ENCODE peak calls at places on chromosomes 2 and 18, in four cellular contexts. G is HCT116, U is GM12878, J is gastrocnemius medialis. I is an unnamed sample.
A peak's percentile ranks its signal among the peaks of the same experiment; 100 is the strongest.

GRCh38 chr2:108257757-108258331 is 18.1 kb downstream of the SULT1C3 start:
- DNase-seq in G (no peak), U (no peak), J (no peak), I (no peak)

GRCh38 chr2:127605691-127606277 is 40.2 kb upstream of the GPR17 start:
- DNase-seq in G (no peak), U (no peak), J (no peak), I (no peak)

GRCh38 chr2:119638891-119639539 is 40.0 kb upstream of the TMEM177 start:
- DNase-seq in G (no peak), U (no peak), J (no peak), I (no peak)

GRCh38 chr18:21242141-21243040 is at the start of gene GREB1L:
- DNase-seq in G (peak; percentile 27), U (no peak), J (peak; percentile 45), I (peak; percentile 74)

GRCh38 chr18:13301691-13302469 is 83.3 kb downstream of the LDLRAD4 start:
- DNase-seq in G (no peak), U (no peak), J (no peak), I (no peak)

GRCh38 chr2:157825885-157826284 is 50.2 kb downstream of the ACVR1 start:
- DNase-seq in G (no peak), U (no peak), J (peak; percentile 70), I (no peak)

GRCh38 chr2:181105562-181105961 is 125.2 kb downstream of the UBE2E3 start:
- DNase-seq in G (no peak), U (no peak), J (no peak), I (no peak)

GRCh38 chr18:70671889-70672551 is 383.2 kb downstream of the SOCS6 start:
- DNase-seq in G (no peak), U (no peak), J (no peak), I (no peak)

GRCh38 chr2:150351922-150352321 is 135.5 kb downstream of the RND3 start:
- DNase-seq in G (no peak), U (no peak), J (no peak), I (no peak)

GRCh38 chr2:176129013-176129796 is at the start of gene HOXD8:
- DNase-seq in G (peak; percentile 59), U (no peak), J (peak; percentile 61), I (no peak)

GRCh38 chr18:58779514-58779913 is 85.2 kb upstream of the ZNF532 start:
- DNase-seq in G (no peak), U (no peak), J (no peak), I (no peak)

GRCh38 chr18:23890589-23890988 is 124.0 kb upstream of the TTC39C start:
- DNase-seq in G (no peak), U (no peak), J (no peak), I (no peak)

GRCh38 chr2:55165567-55165966 is 66.5 kb downstream of the CLHC1 start:
- DNase-seq in G (no peak), U (no peak), J (no peak), I (no peak)

GRCh38 chr2:159262226-159262625 is 24.3 kb downstream of the WDSUB1 start:
- DNase-seq in G (no peak), U (no peak), J (no peak), I (no peak)

DNA sequence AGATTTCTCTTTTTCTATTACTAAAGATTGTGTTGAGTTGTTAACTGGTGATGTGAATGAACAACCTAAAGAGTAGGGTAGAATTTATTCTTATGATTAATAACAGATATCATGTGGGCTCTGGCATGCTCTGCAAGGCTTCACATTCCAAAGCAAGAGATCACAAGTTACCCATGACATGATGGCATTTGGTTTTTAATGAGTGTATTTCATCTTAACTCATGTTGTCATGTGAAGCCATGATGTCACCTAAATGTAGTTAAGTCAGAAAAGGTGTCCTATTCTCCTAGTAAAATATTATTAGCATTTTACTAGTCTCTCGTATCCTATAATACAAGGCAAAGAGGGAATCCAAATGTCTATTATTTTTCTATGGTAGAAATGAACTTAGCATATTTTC is 678.0 kb downstream of the ARHGAP15 start:
- DNase-seq in G (no peak), U (no peak), J (no peak), I (no peak)
- TF ChIP-seq CTCF in G (no peak), U (no peak), J (no peak), I (no peak)

DNA sequence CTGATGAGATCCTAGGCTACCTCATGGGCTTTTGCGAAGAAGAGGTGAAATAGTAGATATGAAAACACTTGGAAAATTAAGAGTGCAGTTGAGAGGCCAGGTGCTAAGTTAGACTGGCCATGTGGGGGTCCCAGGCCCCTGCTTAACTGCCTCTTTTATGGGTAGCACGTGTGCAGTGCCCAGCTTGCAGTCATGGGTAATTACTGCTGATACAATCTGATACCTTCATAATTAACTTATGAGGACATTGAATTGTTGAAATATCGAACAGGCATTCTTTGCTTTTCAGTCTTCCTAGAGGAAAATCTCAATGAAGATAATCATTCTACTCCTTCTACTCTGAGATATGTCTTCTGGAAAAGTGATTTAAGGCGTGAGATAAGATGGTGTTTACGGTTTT is 11.6 kb downstream of the TRAF3IP1 start:
- DNase-seq in G (no peak), U (no peak), J (no peak), I (no peak)
- TF ChIP-seq POLR2A in G (no peak), U (no peak), J (no peak), I (no peak)

DNA sequence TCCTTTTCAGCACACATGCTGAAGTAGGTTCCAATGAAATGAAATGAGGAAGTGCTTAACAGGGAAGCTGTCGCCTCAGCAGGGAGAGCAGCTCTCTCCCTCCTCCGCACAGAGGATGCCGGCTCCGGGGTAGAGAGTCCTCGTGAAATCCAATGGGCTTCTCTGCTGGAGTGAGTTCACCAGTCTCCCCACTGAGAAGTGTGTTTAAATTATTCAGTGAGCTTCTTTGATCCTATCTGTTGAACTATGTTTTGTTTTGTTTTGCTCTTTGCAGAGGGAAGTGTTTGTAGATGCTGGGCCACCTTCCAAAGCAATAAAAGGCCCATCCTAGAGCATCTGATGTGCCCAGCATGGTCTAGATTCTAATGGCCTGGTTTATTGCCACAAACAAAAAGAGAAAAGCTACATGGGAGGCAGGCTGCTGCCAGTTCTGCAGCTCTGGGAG is 6.8 kb downstream of the PPP1R7 start:
- DNase-seq in G (no peak), U (no peak), J (no peak), I (no peak)
- H3K4me1 ChIP-seq in G (no peaks in the 10 kb centered on the region), U (peaks cover 3% of the 10 kb centered on the region), J (peaks cover 5% of the 10 kb centered on the region), I (peaks cover 2% of the 10 kb centered on the region)

GRCh38 chr2:199468561-199469513 is 11.1 kb upstream of the SATB2 start:
- DNase-seq in G (no peak), U (no peak), J (no peak), I (no peak)
- TF ChIP-seq CTCF in G (no peak), U (no peak), J (no peak), I (no peak)

GRCh38 chr2:24049485-24050021 is at the start of gene FKBP1B:
- DNase-seq in G (peak; percentile 41), U (no peak), J (no peak), I (peak; percentile 42)
- TF ChIP-seq POLR2A in G (no peak), U (peak; percentile 49), J (peak; percentile 10), I (no peak)

GRCh38 chr2:31317387-31317786 is 83.4 kb downstream of the EHD3 start:
- DNase-seq in G (no peak), U (no peak), J (no peak), I (no peak)
- H3K4me1 ChIP-seq in G (no peaks in the 10 kb centered on the region), U (peaks cover 18% of the 10 kb centered on the region), J (peaks cover 9% of the 10 kb centered on the region), I (peaks cover 19% of the 10 kb centered on the region)